ENCODE peak calls at places on chromosomes 13 and 19, in seven cellular contexts. E is NCI-H446; A is NCI-H1930; N is occipital lobe; O is upper lobe of right lung; D is activated CD4-positive, alpha-beta T cell treated with anti-CD3 and anti-CD28 coated beads for 1 hour; C is ELF-1. I is an unnamed sample.

GRCh38 chr19:708154-709141 is at the start of gene PALM:
- DNase-seq in A (peak), D (no peak), E (peak), N (no peak), O (no peak), C (peak), I (no peak)

GRCh38 chr13:33536639-33537425 is 251.3 kb upstream of the STARD13 start:
- DNase-seq in A (no peak), E (no peak), C (no peak), N (no peak), O (no peak), D (no peak), I (no peak)

GRCh38 chr13:107867701-107868661 is 347.4 kb downstream of the LIG4 start:
- DNase-seq in C (peak), E (peak), D (no peak), O (peak), A (peak), N (peak), I (no peak)

GRCh38 chr13:95579303-95579702 is 26.8 kb downstream of the CLDN10 start:
- DNase-seq in O (no peak), E (no peak), N (no peak), A (no peak), D (no peak), C (no peak), I (no peak)

GRCh38 chr19:1276620-1277007 is 1.3 kb downstream of the FAM174C start:
- DNase-seq in E (no peak), N (no peak), A (no peak), O (no peak), D (no peak), C (no peak), I (no peak)

GRCh38 chr19:45115809-45116615 is 23.0 kb downstream of the PPP1R37 start:
- DNase-seq in O (no peak), N (no peak), A (no peak), C (no peak), E (no peak), D (no peak), I (no peak)

GRCh38 chr19:41876847-41877489 is at the start of gene CD79A:
- DNase-seq in N (no peak), D (no peak), C (no peak), E (no peak), A (no peak), O (no peak), I (no peak)

GRCh38 chr19:14968247-14968646 is 11.4 kb downstream of the SLC1A6 start:
- DNase-seq in E (no peak), C (no peak), N (no peak), D (no peak), A (no peak), O (no peak), I (no peak)

GRCh38 chr13:97346561-97347254 is 87.3 kb upstream of the RAP2A start:
- DNase-seq in D (no peak), E (no peak), O (no peak), N (no peak), C (peak), A (no peak), I (no peak)

GRCh38 chr13:57588639-57589038 is 42.9 kb upstream of the PCDH17 start:
- DNase-seq in D (no peak), E (no peak), C (no peak), O (no peak), A (no peak), N (no peak), I (no peak)

GRCh38 chr19:11551603-11552235 is 7.3 kb downstream of the ELOF1 start:
- DNase-seq in D (no peak), C (peak), N (no peak), A (no peak), E (no peak), O (no peak), I (no peak)

GRCh38 chr19:36257512-36257876 is 42.6 kb downstream of the ZNF146 start:
- DNase-seq in C (peak), O (no peak), A (no peak), D (no peak), N (peak), E (no peak), I (no peak)

GRCh38 chr19:48418317-48419064 is 25.0 kb downstream of the GRIN2D start:
- DNase-seq in A (no peak), N (no peak), C (peak), D (no peak), E (no peak), O (no peak), I (no peak)